ENCODE peak calls at places on chromosomes 13 and 19, in five cellular contexts. E is activated T-helper 2 cell treated with anti-CD3 and anti-CD28 coated beads, Interferon-gamma antibody, Interleukin-2, Interleukin-4, amounts not matched to agents 10 μg/mL and 5 μg/mL and 100 μg/mL, durations not matched to agents 14 hours and 24 hours and 36 hours; Q is RCC 7860; C is H54; F is CD4-positive, CD25-positive, alpha-beta regulatory T cell. U is an unnamed sample.

GRCh38 chr13:95073826-95074345 is 227.4 kb downstream of the ABCC4 start:
- DNase-seq in E (no peak), Q (no peak), C (no peak), F (no peak), U (no peak)

GRCh38 chr13:46354143-46355087 is 32.6 kb downstream of the RUBCNL start:
- DNase-seq in E (peak), Q (peak), C (peak), F (no peak), U (peak)

GRCh38 chr13:86870388-86870966 is 800.7 kb upstream of the SLITRK5 start:
- DNase-seq in E (no peak), Q (no peak), C (no peak), F (no peak), U (peak)

GRCh38 chr13:90696656-90697055 is 650.8 kb upstream of the MIR17HG start:
- DNase-seq in E (no peak), Q (no peak), C (no peak), F (no peak), U (peak)

GRCh38 chr13:37141011-37141410 is 35.5 kb upstream of the CSNK1A1L start:
- DNase-seq in E (no peak), Q (no peak), C (no peak), F (no peak), U (no peak)

GRCh38 chr19:9786342-9786741 is 17.8 kb upstream of the ZNF846 start:
- DNase-seq in E (no peak), Q (no peak), C (no peak), F (no peak), U (no peak)

GRCh38 chr13:50512602-50513527 is 330.6 kb downstream of the DLEU7 start:
- DNase-seq in E (peak), Q (no peak), C (no peak), F (no peak), U (peak)

GRCh38 chr13:33217256-33217655 is 68.3 kb downstream of the STARD13 start:
- DNase-seq in E (no peak), Q (no peak), C (no peak), F (no peak), U (no peak)

GRCh38 chr13:45737571-45738002 is 35.5 kb downstream of the CBY2 start:
- DNase-seq in E (no peak), Q (no peak), C (no peak), F (no peak), U (no peak)

GRCh38 chr13:114234645-114235421 is at the start of gene CDC16:
- DNase-seq in E (peak), Q (peak), C (peak), F (peak), U (peak)

GRCh38 chr13:50907781-50908180 is 1.8 kb upstream of the RNASEH2B start:
- DNase-seq in E (no peak), Q (no peak), C (no peak), F (no peak), U (no peak)

GRCh38 chr13:95341441-95341840 is 40.2 kb upstream of the ABCC4 start:
- DNase-seq in E (no peak), Q (no peak), C (no peak), F (no peak), U (no peak)